ENCODE peak calls at places on chromosomes 7 and 10, in four cellular contexts. D is T-helper 17 cell, M is HEK293T, J is glutamatergic neuron. S is an unnamed sample.

GRCh38 chr10:35447693-35448407 is 111.5 kb downstream of the CCNY start:
- DNase-seq in D (no peak), M (no peak), J (peak; percentile 71), S (no peak)

GRCh38 chr7:2521952-2522591 is 2.5 kb downstream of the LFNG start:
- DNase-seq in D (peak; percentile 70), M (no peak), J (no peak), S (no peak)

GRCh38 chr7:47404005-47404404 is 177.9 kb downstream of the TNS3 start:
- DNase-seq in D (no peak), M (no peak), J (no peak), S (peak; percentile 42)

GRCh38 chr10:54501919-54502318 is 299.1 kb downstream of the PCDH15 start:
- DNase-seq in D (no peak), M (no peak), J (no peak), S (no peak)

GRCh38 chr7:57404967-57405421 is 45.0 kb upstream of the ZNF716 start:
- DNase-seq in D (no peak), M (no peak), J (no peak), S (no peak)

GRCh38 chr10:95814011-95814727 is 58.2 kb downstream of the ENTPD1 start:
- DNase-seq in D (no peak), M (no peak), J (no peak), S (peak; percentile 94)

GRCh38 chr10:107104026-107104652 is 60.4 kb downstream of the SORCS1 start:
- DNase-seq in D (no peak), M (no peak), J (no peak), S (no peak)

GRCh38 chr7:81534446-81534845 is 235.4 kb downstream of the HGF start:
- DNase-seq in D (no peak), M (no peak), J (no peak), S (no peak)

GRCh38 chr7:54841772-54842707 is 83.0 kb upstream of the SEC61G start:
- DNase-seq in D (no peak), M (no peak), J (peak; percentile 52), S (peak; percentile 66)

GRCh38 chr7:40008218-40008815 is 58.3 kb downstream of the CDK13 start:
- DNase-seq in D (no peak), M (no peak), J (no peak), S (no peak)

GRCh38 chr10:123847686-123848432 is 43.7 kb downstream of the CPXM2 start:
- DNase-seq in D (no peak), M (no peak), J (no peak), S (no peak)

GRCh38 chr7:35849158-35849831 is 48.4 kb downstream of the SEPTIN7 start:
- DNase-seq in D (no peak), M (peak; percentile 14), J (peak; percentile 26), S (no peak)

GRCh38 chr10:48614481-48615383 is 9.9 kb upstream of the ARHGAP22 start:
- DNase-seq in D (no peak), M (no peak), J (no peak), S (peak; percentile 9)

GRCh38 chr10:100510533-100511308 is 8.9 kb downstream of the SEC31B start:
- DNase-seq in D (peak; percentile 45), M (no peak), J (no peak), S (no peak)

GRCh38 chr10:16663472-16663871 is 141.8 kb upstream of the C1QL3 start:
- DNase-seq in D (no peak), M (no peak), J (no peak), S (peak; percentile 53)

GRCh38 chr10:69338547-69339450 is 60.5 kb downstream of the HK1 start:
- DNase-seq in D (no peak), M (no peak), J (no peak), S (no peak)

GRCh38 chr10:34539533-34540315 is 275.4 kb downstream of the PARD3 start:
- DNase-seq in D (no peak), M (no peak), J (no peak), S (no peak)

GRCh38 chr10:114458955-114459354 is 54.7 kb upstream of the AFAP1L2 start:
- DNase-seq in D (no peak), M (peak; percentile 63), J (peak; percentile 55), S (peak; percentile 71)

GRCh38 chr7:77855371-77856083 is 57.0 kb downstream of the PHTF2 start:
- DNase-seq in D (no peak), M (no peak), J (no peak), S (no peak)

GRCh38 chr7:32347244-32347828 is 142.8 kb downstream of the LSM5 start:
- DNase-seq in D (no peak), M (no peak), J (peak; percentile 48), S (peak; percentile 47)

GRCh38 chr10:47403401-47404318 is 19.6 kb upstream of the ZNF488 start:
- DNase-seq in D (no peak), M (no peak), J (no peak), S (no peak)

GRCh38 chr7:36736827-36737211 is 12.5 kb upstream of the AOAH start:
- DNase-seq in D (no peak), M (no peak), J (no peak), S (no peak)

GRCh38 chr10:98267894-98268693 is at the start of gene LOXL4:
- DNase-seq in D (no peak), M (peak; percentile 70), J (peak; percentile 75), S (no peak)

GRCh38 chr7:94067506-94067905 is 63.4 kb upstream of the BET1 start:
- DNase-seq in D (no peak), M (no peak), J (no peak), S (no peak)

GRCh38 chr10:6598679-6599078 is 18.6 kb upstream of the PRKCQ start:
- DNase-seq in D (no peak), M (no peak), J (no peak), S (no peak)

GRCh38 chr7:151125835-151126481 is 39.7 kb downstream of the AGAP3 start:
- DNase-seq in D (no peak), M (no peak), J (peak; percentile 77), S (no peak)

GRCh38 chr7:20952891-20953290 is 166.2 kb upstream of the SP8 start:
- DNase-seq in D (no peak), M (no peak), J (no peak), S (no peak)

GRCh38 chr10:103244663-103245271 is 920 bp upstream of the RPEL1 start:
- DNase-seq in D (peak; percentile 30), M (peak; percentile 89), J (peak; percentile 71), S (peak; percentile 82)

GRCh38 chr7:93117852-93118530 is at the start of gene SAMD9:
- DNase-seq in D (peak; percentile 34), M (peak; percentile 46), J (no peak), S (peak; percentile 88)

S was measured in SK-MEL-5.